ENCODE peak calls at places on chromosomes 5 and 9, in five cellular contexts. U, O, K, W and I are unnamed samples. For H3K27me3 and H3K36me3, the result is how much of the 10 kb centered on the place peaks cover.

GRCh38 chr5:143397302-143398052 is 6.0 kb downstream of the NR3C1 start:
- DNase-seq in U (no peak), O (no peak), K (no peak), W (no peak), I (no peak)

GRCh38 chr9:34710023-34710422 is at the start of gene CCL21:
- DNase-seq in U (no peak), O (no peak), K (no peak), W (no peak), I (no peak)

GRCh38 chr5:135386886-135387628 is 12.0 kb downstream of the MACROH2A1 start:
- DNase-seq in U (no peak), O (no peak), K (no peak), W (peak), I (no peak)

GRCh38 chr5:167770461-167770860 is 521.0 kb upstream of the WWC1 start:
- DNase-seq in U (no peak), O (no peak), K (no peak), W (no peak), I (no peak)

GRCh38 chr5:171957591-171958251 is 48.7 kb downstream of the FBXW11 start:
- DNase-seq in U (peak), O (no peak), K (no peak), W (no peak), I (no peak)

GRCh38 chr9:99085949-99086948 is 18.7 kb upstream of the TGFBR1 start:
- DNase-seq in U (no peak), O (no peak), K (no peak), W (no peak), I (no peak)

GRCh38 chr9:95952471-95952870 is 77.0 kb downstream of the ERCC6L2 start:
- DNase-seq in U (no peak), O (no peak), K (no peak), W (no peak), I (no peak)

GRCh38 chr9:109401169-109401989 is 80.5 kb upstream of the EPB41L4B start:
- DNase-seq in U (no peak), O (no peak), K (peak), W (peak), I (peak)

GRCh38 chr5:142472306-142472951 is 147.6 kb upstream of the SPRY4 start:
- DNase-seq in U (no peak), O (no peak), K (no peak), W (no peak), I (no peak)

GRCh38 chr9:113926211-113926610 is 50.1 kb downstream of the ZNF618 start:
- DNase-seq in U (no peak), O (no peak), K (no peak), W (no peak), I (no peak)

GRCh38 chr5:144390133-144390532 is 219.5 kb downstream of the KCTD16 start:
- DNase-seq in U (no peak), O (no peak), K (peak), W (no peak), I (peak)

GRCh38 chr5:31854625-31855526 is 215.9 kb downstream of the PDZD2 start:
- DNase-seq in U (no peak), O (peak), K (peak), W (peak), I (peak)

GRCh38 chr9:38622083-38622674 is 1.8 kb upstream of the ANKRD18A start:
- DNase-seq in U (no peak), O (no peak), K (peak), W (no peak), I (peak)

GRCh38 chr5:65055938-65056337 is 287.2 kb downstream of the CWC27 start:
- DNase-seq in U (no peak), O (no peak), K (no peak), W (no peak), I (no peak)

GRCh38 chr9:88988796-88989641 is 2.2 kb upstream of the S1PR3 start:
- DNase-seq in U (no peak), O (no peak), K (no peak), W (no peak), I (no peak)

GRCh38 chr5:96978812-96979449 is 43.1 kb downstream of the LNPEP start:
- DNase-seq in U (no peak), O (no peak), K (peak), W (no peak), I (no peak)

GRCh38 chr5:61728287-61728686 is 396.2 kb downstream of the ZSWIM6 start:
- DNase-seq in U (no peak), O (no peak), K (no peak), W (no peak), I (no peak)

GRCh38 chr5:61719124-61719523 is 387.1 kb downstream of the ZSWIM6 start:
- DNase-seq in U (no peak), O (no peak), K (no peak), W (no peak), I (no peak)

DNA sequence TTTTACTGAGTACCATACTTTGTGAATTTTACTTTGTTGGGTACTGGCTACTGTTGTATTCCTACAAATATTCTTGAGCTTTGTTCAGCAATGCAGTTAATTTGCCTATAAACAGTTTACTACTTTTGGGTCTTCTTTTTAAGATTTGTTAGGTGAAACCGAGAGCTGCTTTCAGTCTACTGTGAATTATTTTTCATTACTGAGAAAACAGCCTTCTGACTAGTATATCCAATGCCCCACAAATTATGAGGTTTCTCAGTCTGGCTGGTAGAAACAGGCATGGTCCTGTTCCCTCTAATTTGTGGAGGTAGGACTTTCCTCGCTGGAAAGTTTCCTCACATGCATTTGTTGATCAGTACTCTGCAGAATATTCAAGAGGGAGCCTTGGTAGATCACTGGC is 392.0 kb downstream of the ZSWIM6 start:
- DNase-seq in U (no peak), O (no peak), K (no peak), W (no peak), I (no peak)
- H3K27me3 ChIP-seq in U (under half), O (under half), K (under half), W (under half), I (under half)

DNA sequence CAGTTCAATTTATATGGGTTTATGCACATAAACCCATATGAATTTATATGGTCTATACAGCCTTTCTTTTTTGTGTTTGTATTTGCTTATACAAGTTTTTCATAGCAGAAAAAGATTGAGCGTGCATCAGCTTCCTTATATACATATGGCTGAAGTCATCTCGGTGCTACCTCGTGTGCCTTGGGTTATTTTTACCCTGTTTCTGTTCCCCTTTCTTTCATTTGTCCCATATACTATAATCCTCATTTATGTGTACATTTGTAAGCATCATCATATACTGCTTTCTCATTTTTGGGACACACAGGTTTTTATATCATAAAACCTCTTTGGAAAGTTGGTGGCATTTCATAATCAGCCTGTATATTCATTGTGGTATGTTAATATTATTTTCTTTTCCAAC is 107.8 kb upstream of the ADAMTSL1 start:
- DNase-seq in U (peak), O (no peak), K (no peak), W (no peak), I (no peak)
- H3K4me3 ChIP-seq in U (no peak), O (no peak), K (no peak), W (no peak), I (no peak)

DNA sequence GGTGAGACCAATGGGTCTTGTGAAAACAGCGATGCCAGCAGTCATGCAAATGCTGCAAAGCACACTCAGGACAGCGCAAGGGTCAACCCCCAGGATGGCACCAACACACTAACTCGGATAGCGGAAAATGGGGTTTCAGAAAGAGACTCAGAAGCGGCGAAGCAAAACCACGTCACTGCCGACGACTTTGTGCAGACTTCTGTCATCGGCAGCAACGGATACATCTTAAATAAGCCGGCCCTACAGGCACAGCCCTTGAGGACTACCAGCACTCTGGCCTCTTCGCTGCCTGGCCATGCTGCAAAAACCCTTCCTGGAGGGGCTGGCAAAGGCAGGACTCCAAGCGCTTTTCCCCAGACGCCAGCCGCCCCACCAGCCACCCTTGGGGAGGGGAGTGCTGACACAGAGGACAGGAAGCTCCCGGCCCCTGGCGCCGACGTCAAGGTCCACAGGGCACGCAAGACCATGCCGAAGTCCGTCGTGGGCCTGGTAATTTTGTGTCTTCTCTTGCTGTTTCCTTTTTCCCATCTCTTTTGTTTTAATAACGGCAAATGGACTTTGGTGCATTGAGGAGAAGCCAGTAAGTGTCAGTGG is 98.0 kb downstream of the EHMT1 start:
- DNase-seq in U (peak), O (no peak), K (no peak), W (no peak), I (peak)
- H3K36me3 ChIP-seq in U (under half), O (under half), K (under half), W (under half), I (under half)

DNA sequence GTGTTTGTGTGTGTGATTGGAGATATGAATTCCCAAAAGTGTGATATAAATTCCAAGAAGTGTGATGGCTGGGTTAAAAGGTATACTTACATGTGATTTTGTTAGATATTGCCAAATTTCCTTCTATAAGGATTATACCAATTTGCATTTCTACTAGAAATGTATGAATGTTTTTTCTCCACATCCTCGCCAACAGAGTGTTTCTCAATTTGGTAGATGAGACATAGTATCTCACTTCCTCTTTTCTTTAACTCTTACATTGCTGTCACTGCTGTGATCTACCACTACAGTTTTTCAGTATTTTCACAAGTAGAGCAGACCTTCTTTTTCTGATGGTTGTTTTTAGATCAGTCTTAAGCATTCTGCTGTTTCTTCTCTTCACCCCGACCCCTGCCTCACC is 111.3 kb downstream of the FER start:
- DNase-seq in U (peak), O (no peak), K (no peak), W (no peak), I (no peak)
- H3K27me3 ChIP-seq in U (under half), O (under half), K (under half), W (under half), I (under half)

GRCh38 chr9:6413365-6414263 is 615 bp downstream of the UHRF2 start:
- DNase-seq in U (peak), O (no peak), K (peak), W (peak), I (peak)

GRCh38 chr9:6417186-6417585 is 4.2 kb downstream of the UHRF2 start:
- DNase-seq in U (peak), O (no peak), K (no peak), W (no peak), I (no peak)

GRCh38 chr9:6415266-6415665 is 2.3 kb downstream of the UHRF2 start:
- DNase-seq in U (no peak), O (no peak), K (no peak), W (no peak), I (no peak)

GRCh38 chr9:6414291-6414690 is 1.3 kb downstream of the UHRF2 start:
- DNase-seq in U (no peak), O (no peak), K (no peak), W (no peak), I (no peak)

GRCh38 chr9:6418764-6419163 is 5.8 kb downstream of the UHRF2 start:
- DNase-seq in U (no peak), O (no peak), K (no peak), W (no peak), I (no peak)
- H3K4me3 ChIP-seq in U (peak), O (no peak), K (no peak), W (no peak), I (no peak)

DNA sequence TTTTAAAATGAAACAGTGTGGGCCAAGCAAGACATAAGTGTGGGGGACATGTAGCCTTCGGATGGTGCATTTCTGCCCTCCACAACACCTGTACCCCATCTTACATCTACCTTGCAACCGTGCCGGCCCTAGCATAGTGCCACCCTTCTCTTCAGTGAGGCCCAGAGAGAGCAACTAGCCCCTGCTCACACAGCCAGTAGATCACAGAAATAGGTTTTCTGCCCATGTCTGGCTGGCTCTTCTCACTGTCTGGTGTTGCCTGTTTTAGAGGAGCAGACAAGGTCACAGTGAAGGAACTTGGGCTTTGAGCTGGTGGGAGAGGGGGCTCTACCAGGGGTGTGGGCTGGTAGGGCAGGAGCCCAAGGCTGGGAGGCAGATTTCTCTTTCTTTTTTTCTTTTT is 11.1 kb downstream of the PDLIM7 start:
- DNase-seq in U (no peak), O (no peak), K (no peak), W (no peak), I (no peak)
- H3K36me3 ChIP-seq in U (under half), O (under half), K (under half), W (half or more), I (under half)

GRCh38 chr5:43038523-43038989 is 1.6 kb downstream of the ANXA2R start:
- DNase-seq in U (peak), O (no peak), K (no peak), W (no peak), I (no peak)

GRCh38 chr5:43040287-43041098 is at the start of gene ANXA2R:
- DNase-seq in U (peak), O (peak), K (peak), W (peak), I (no peak)

GRCh38 chr5:43037929-43038510 is 2.1 kb downstream of the ANXA2R start:
- DNase-seq in U (peak), O (no peak), K (no peak), W (no peak), I (no peak)

GRCh38 chr5:43039468-43040286 is 442 bp downstream of the ANXA2R start:
- DNase-seq in U (peak), O (peak), K (peak), W (peak), I (no peak)

DNA sequence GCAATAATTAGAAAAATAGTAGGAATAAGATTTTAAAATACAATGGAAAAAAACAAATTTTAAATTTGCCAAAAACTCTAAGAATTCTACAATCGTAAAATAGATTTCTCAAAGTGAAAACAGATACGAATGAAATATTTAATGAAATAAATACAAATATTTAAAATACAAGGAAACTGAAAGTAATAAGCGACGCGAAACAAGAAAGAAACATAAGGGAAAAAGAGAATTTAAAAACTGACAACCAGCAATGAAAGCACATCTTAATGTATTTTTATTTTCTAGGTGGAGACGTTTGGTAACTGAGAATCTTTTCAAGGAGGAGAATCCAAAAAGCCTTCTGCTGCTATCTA is 1.0 kb downstream of the ANXA2R start:
- DNase-seq in U (no peak), O (no peak), K (no peak), W (no peak), I (no peak)
- H3K27me3 ChIP-seq in U (under half), O (under half), K (half or more), W (under half), I (half or more)

GRCh38 chr5:115939059-115939458 is 23.2 kb upstream of the LVRN start:
- DNase-seq in U (no peak), O (no peak), K (no peak), W (no peak), I (no peak)
- H3K4me3 ChIP-seq in U (no peak), O (no peak), K (no peak), W (no peak), I (no peak)